ENCODE peak calls at places on chromosome 14, in eight cellular contexts. H is CD4-positive, alpha-beta memory T cell; A is A673; Y is CD8-positive, alpha-beta T cell; Z is right cardiac atrium; X is aorta; W is neural progenitor cell; K is BE2C. I is an unnamed sample.
A peak's percentile ranks its signal among the peaks of the same experiment; 100 is the strongest.

GRCh38 chr14:77238356-77238755 is 32.6 kb downstream of the NGB start:
- DNase-seq in H (no peak), A (no peak), Y (no peak), Z (no peak), X (no peak), W (no peak), K (no peak), I (no peak)

GRCh38 chr14:69879175-69880047 is at the start of gene SMOC1:
- DNase-seq in H (no peak), A (peak; percentile 64), Y (no peak), Z (peak; percentile 77), X (peak; percentile 83), W (peak; percentile 95), K (peak; percentile 25), I (peak; percentile 88)

GRCh38 chr14:65462411-65462810 is 49.9 kb downstream of the FUT8 start:
- DNase-seq in H (no peak), A (no peak), Y (no peak), Z (no peak), X (no peak), W (no peak), K (no peak), I (no peak)

GRCh38 chr14:52272375-52272774 is 4.9 kb downstream of the PTGDR start:
- DNase-seq in H (peak; percentile 43), A (peak; percentile 50), Y (no peak), Z (no peak), X (no peak), W (peak; percentile 64), K (no peak), I (no peak)

GRCh38 chr14:84262932-84263331 is 1267.0 kb upstream of the FLRT2 start:
- DNase-seq in H (no peak), A (no peak), Y (no peak), Z (no peak), X (no peak), W (no peak), K (no peak), I (no peak)

GRCh38 chr14:76947078-76947837 is 81.2 kb downstream of the IRF2BPL start:
- DNase-seq in H (peak; percentile 68), A (peak; percentile 98), Y (peak; percentile 57), Z (peak; percentile 91), X (peak; percentile 95), W (peak; percentile 96), K (peak; percentile 96), I (peak; percentile 96)

GRCh38 chr14:50862171-50862570 is 9.7 kb upstream of the ABHD12B start:
- DNase-seq in H (no peak), A (no peak), Y (no peak), Z (no peak), X (no peak), W (no peak), K (no peak), I (no peak)

GRCh38 chr14:103628221-103628683 is 759 bp upstream of the KLC1 start:
- DNase-seq in H (no peak), A (no peak), Y (no peak), Z (peak; percentile 87), X (peak; percentile 94), W (peak; percentile 78), K (peak; percentile 66), I (peak; percentile 60)

GRCh38 chr14:56515739-56516138 is 63.9 kb upstream of the TMEM260 start:
- DNase-seq in H (no peak), A (no peak), Y (no peak), Z (no peak), X (no peak), W (no peak), K (no peak), I (no peak)

GRCh38 chr14:61420326-61420725 is 98.9 kb downstream of the PRKCH start:
- DNase-seq in H (no peak), A (no peak), Y (no peak), Z (no peak), X (no peak), W (no peak), K (no peak), I (no peak)

DNA sequence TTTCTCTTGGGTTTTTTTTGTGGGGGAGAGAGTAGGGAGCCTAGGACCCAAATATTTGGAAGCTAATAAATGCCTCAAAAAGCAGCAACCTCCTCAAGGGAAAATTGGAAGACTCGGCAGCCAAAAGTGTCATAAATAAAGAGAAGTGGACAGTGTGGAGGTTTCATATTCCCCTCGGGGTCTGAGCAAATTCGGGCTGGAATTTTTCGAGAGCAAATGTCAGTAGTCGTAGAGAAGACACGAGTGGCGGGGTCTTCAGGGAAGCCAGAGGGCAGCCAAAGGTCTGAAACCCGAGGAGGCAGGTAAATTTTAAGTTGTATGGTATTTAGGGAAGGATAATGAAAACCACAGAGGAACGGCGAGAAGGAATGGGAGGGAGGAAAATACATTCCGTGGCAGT is 13.1 kb downstream of the BCL11B start:
- DNase-seq in H (no peak), A (no peak), Y (no peak), Z (no peak), X (no peak), W (no peak), K (no peak), I (no peak)
- H3K4me1 ChIP-seq in H (peaks cover 95% of the 10 kb centered on the region), A (peaks cover 91% of the 10 kb centered on the region), Y (peaks cover 94% of the 10 kb centered on the region), Z (no peaks in the 10 kb centered on the region), X (no peaks in the 10 kb centered on the region), W (peaks cover 19% of the 10 kb centered on the region), K (no peaks in the 10 kb centered on the region), I (peaks cover 3% of the 10 kb centered on the region)

GRCh38 chr14:75457648-75458165 is 29.9 kb downstream of the JDP2 start:
- DNase-seq in H (no peak), A (no peak), Y (no peak), Z (no peak), X (peak; percentile 54), W (no peak), K (no peak), I (no peak)
- H3K4me1 ChIP-seq in H (no peaks in the 10 kb centered on the region), A (peaks cover 2% of the 10 kb centered on the region), Y (no peaks in the 10 kb centered on the region), Z (peaks cover 37% of the 10 kb centered on the region), X (no peaks in the 10 kb centered on the region), W (peaks cover 30% of the 10 kb centered on the region), K (no peaks in the 10 kb centered on the region), I (peaks cover 21% of the 10 kb centered on the region)

GRCh38 chr14:80956922-80957321 is 1.5 kb downstream of the TSHR start:
- DNase-seq in H (no peak), A (peak; percentile 42), Y (no peak), Z (no peak), X (no peak), W (no peak), K (no peak), I (no peak)
- H3K4me1 ChIP-seq in H (peaks cover 46% of the 10 kb centered on the region), A (no peaks in the 10 kb centered on the region), Y (peaks cover 6% of the 10 kb centered on the region), Z (peaks cover 3% of the 10 kb centered on the region), X (no peaks in the 10 kb centered on the region), W (no peaks in the 10 kb centered on the region), K (no peaks in the 10 kb centered on the region), I (no peaks in the 10 kb centered on the region)

DNA sequence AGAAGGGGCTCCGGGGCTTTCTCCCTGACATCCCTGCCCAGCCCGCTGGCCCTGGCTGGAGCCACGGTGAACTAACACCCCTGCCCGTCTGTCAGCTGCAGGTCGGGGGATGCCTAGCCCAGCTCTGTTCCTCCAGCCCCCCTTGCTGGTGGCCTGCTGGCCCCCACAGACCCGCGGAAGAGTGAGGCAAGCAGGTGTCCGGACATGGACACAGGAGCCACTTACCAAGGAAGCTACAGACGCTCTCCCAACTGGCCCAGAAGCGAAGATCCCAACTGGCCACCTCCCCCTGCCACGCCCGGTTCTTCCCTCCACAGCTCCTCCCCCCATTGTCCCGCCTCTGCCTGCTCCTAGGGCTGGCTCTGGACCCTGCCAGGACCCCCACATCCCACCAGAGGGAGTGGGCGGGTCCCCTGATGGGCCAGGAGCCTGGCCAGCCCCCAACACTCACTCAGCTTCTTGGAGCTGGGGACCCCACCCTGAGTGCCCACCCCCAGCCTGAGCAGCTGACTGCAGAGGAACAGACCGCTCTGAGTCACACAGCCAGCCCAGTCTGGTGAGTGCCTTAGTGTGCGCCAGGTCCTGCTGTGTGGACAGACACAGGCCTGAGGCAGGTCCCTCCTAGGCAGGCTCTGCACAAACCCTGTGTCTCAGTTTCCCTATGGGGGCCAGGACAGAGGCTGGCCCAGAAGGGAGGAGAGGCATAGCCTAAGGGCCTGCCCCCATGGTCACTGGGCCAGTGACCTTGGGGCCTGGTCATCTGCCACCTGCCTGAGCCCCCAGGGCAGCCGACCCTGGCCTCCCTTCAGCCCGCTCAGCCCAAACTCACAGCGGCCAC is 7.7 kb downstream of the AHNAK2 start:
- DNase-seq in H (no peak), A (peak; percentile 37), Y (no peak), Z (peak; percentile 79), X (peak; percentile 89), W (peak; percentile 48), K (peak; percentile 56), I (peak; percentile 88)
- H3K4me1 ChIP-seq in H (peaks cover 4% of the 10 kb centered on the region), A (peaks cover 21% of the 10 kb centered on the region), Y (no peaks in the 10 kb centered on the region), Z (peaks cover 9% of the 10 kb centered on the region), X (no peaks in the 10 kb centered on the region), W (peaks cover 30% of the 10 kb centered on the region), K (peaks cover 16% of the 10 kb centered on the region), I (peaks cover 53% of the 10 kb centered on the region)

DNA sequence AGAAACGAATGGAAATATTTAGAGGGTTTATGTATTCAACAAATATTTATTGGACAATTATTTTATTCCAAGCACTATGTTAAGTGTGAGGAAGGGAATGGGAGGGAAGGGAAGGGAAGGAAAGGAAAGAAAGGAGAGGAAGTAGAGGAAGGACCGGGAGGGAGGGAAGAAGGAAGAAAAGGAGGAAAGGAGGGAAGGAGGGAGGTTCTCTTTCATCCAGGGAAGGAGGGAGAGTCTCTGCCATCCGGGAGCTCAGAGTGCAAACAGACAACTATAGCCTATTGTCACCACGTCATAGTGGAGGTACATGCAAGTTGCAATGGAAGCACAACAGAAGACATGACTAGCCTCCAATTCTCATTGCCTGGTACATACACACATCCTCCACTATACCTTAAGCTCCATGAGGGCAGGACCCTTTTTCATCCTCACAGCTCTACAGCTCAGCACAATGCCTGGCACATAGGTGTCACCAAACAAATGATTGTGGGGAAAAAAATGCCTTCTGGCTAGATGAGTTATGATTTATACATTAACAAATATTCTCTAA is 48.1 kb downstream of the DAD1 start:
- DNase-seq in H (no peak), A (no peak), Y (no peak), Z (no peak), X (no peak), W (no peak), K (no peak), I (no peak)
- H3K4me1 ChIP-seq in H (peaks cover 100% of the 10 kb centered on the region), A (peaks cover 92% of the 10 kb centered on the region), Y (peaks cover 99% of the 10 kb centered on the region), Z (peaks cover 9% of the 10 kb centered on the region), X (peaks cover 2% of the 10 kb centered on the region), W (no peaks in the 10 kb centered on the region), K (peaks cover 4% of the 10 kb centered on the region), I (peaks cover 36% of the 10 kb centered on the region)

DNA sequence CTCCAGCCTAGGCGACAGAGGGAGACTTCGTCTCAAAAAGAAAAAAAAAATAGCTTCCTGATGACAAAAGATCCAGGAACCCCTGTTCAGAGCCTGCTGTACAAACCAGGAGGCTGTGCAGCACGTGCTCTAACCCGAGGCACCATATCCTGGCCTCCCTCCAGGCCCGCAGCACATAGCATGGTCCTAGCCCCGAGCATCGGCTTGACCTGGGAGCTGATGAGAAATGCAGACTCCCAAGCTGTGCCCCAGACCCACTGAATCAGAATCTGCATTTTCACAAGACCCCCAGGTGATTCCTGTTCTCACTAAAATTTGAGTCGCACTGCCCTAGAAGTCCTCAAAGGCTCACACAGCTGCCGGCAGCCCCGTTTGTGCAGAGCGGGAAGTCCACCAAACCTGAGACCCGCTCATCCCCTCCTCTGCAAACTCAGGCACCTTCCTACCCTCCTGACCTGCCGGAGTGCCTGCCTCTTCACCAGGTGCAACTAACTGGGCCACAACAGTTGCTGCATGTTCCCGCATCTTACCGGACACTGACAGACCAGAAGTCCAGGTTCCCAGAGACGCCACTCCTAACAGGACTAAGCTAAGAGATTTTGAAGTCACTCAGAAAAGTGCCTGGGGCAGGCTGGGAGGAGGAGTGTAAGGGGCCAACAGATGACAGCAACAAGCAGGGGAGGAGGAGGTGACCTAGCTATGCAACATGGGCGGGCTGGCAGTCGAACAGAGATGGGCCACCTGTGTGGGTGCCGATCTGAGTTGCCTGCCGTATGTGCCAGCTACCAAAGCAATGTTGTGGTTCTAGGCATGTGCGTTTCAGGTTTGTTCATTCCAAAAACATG is 24.0 kb upstream of the RIN3 start:
- DNase-seq in H (no peak), A (no peak), Y (no peak), Z (no peak), X (no peak), W (no peak), K (no peak), I (no peak)
- H3K4me1 ChIP-seq in H (no peaks in the 10 kb centered on the region), A (no peaks in the 10 kb centered on the region), Y (no peaks in the 10 kb centered on the region), Z (peaks cover 8% of the 10 kb centered on the region), X (no peaks in the 10 kb centered on the region), W (no peaks in the 10 kb centered on the region), K (no peaks in the 10 kb centered on the region), I (no peaks in the 10 kb centered on the region)

I was measured in SJCRH30.